ENCODE peak calls at places on chromosomes 6 and 20, in five cellular contexts. Q is cardiac muscle cell; R is HCT116; S is CD8-positive, alpha-beta T cell; C is ascending aorta. W is an unnamed sample.

GRCh38 chr6:170047813-170048212 is 243.1 kb downstream of the DLL1 start:
- DNase-seq in Q (no peak), R (no peak), S (no peak), C (peak; percentile 25), W (no peak)

GRCh38 chr20:51725584-51726176 is 42.5 kb downstream of the ATP9A start:
- DNase-seq in Q (no peak), R (no peak), S (no peak), C (no peak), W (no peak)

GRCh38 chr6:52946301-52946700 is 36.8 kb upstream of the GSTA3 start:
- DNase-seq in Q (no peak), R (no peak), S (no peak), C (no peak), W (no peak)

GRCh38 chr6:142152731-142153130 is 5.7 kb downstream of the VTA1 start:
- DNase-seq in Q (peak; percentile 52), R (no peak), S (no peak), C (no peak), W (no peak)

GRCh38 chr6:129131282-129131681 is 248.3 kb downstream of the LAMA2 start:
- DNase-seq in Q (peak; percentile 78), R (no peak), S (no peak), C (no peak), W (no peak)

GRCh38 chr6:169386431-169387057 is 132.9 kb upstream of the THBS2 start:
- DNase-seq in Q (peak; percentile 63), R (no peak), S (no peak), C (no peak), W (no peak)

GRCh38 chr6:134539865-134540323 is 222.0 kb upstream of the SGK1 start:
- DNase-seq in Q (peak; percentile 77), R (no peak), S (no peak), C (no peak), W (peak; percentile 17)

GRCh38 chr20:62063981-62064787 is 1.5 kb downstream of the TAF4 start:
- DNase-seq in Q (no peak), R (no peak), S (no peak), C (peak; percentile 66), W (peak; percentile 52)

GRCh38 chr6:2876210-2877056 is 26.7 kb downstream of the SERPINB9 start:
- DNase-seq in Q (peak; percentile 95), R (peak; percentile 58), S (no peak), C (peak; percentile 79), W (no peak)

GRCh38 chr20:20365593-20365992 is 2.3 kb upstream of the INSM1 start:
- DNase-seq in Q (no peak), R (no peak), S (no peak), C (no peak), W (no peak)

GRCh38 chr20:60512436-60512835 is 554.2 kb downstream of the CDH26 start:
- DNase-seq in Q (peak; percentile 10), R (no peak), S (no peak), C (no peak), W (no peak)

GRCh38 chr6:104705095-104705707 is 154.5 kb downstream of the HACE1 start:
- DNase-seq in Q (peak; percentile 72), R (no peak), S (peak; percentile 18), C (no peak), W (no peak)

GRCh38 chr20:21435576-21435975 is 38.2 kb upstream of the NKX2-4 start:
- DNase-seq in Q (no peak), R (no peak), S (no peak), C (no peak), W (no peak)

GRCh38 chr20:46512943-46513844 is at the start of gene ZNF334:
- DNase-seq in Q (peak; percentile 71), R (no peak), S (no peak), C (no peak), W (peak; percentile 64)

GRCh38 chr20:35215066-35215956 is 11.2 kb upstream of the MMP24 start:
- DNase-seq in Q (peak; percentile 53), R (no peak), S (no peak), C (no peak), W (no peak)

GRCh38 chr20:10505320-10506226 is 70.5 kb downstream of the SLX4IP start:
- DNase-seq in Q (peak; percentile 63), R (no peak), S (no peak), C (no peak), W (no peak)

GRCh38 chr6:42820509-42821340 is 38.9 kb downstream of the BICRAL start:
- DNase-seq in Q (no peak), R (no peak), S (no peak), C (peak; percentile 67), W (no peak)

DNA sequence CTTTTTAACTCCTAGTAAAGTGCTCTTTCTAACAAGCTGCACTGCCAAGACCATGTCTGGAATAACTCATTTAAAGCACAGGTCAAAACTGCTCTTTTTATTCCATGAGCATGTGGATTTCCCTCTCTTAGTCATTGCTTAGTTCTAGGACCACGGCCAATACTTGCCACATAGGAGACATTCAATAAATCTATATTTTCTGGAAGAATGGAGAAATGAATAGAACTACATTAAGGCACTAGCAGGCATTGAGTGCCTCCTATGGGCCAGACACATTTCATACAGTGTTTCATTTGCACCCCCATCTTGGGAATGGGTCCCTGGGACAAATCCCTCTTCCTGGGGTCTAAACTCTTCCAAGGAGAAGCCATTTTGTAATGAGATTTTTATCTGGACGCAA is 552.8 kb upstream of the CITED2 start:
- DNase-seq in Q (peak; percentile 85), R (no peak), S (no peak), C (no peak), W (no peak)
- TF ChIP-seq CTCF in Q (peak; percentile 39), R (peak; percentile 25), S (no peak), C (no peak), W (peak; percentile 37)

GRCh38 chr20:53938739-53939138 is 131.7 kb downstream of the BCAS1 start:
- DNase-seq in Q (no peak), R (no peak), S (no peak), C (no peak), W (no peak)
- H3K4me1 ChIP-seq in Q (peaks cover 52% of the 10 kb centered on the region), R (no peaks in the 10 kb centered on the region), S (peaks cover 37% of the 10 kb centered on the region), C (peaks cover 13% of the 10 kb centered on the region), W (peaks cover 33% of the 10 kb centered on the region)

GRCh38 chr20:39050555-39050902 is 88.4 kb downstream of the DHX35 start:
- DNase-seq in Q (no peak), R (no peak), S (no peak), C (no peak), W (no peak)
- H3K4me3 ChIP-seq in Q (peak overlapping the region; percentile 55), R (peak overlapping the region; percentile 56), S (peak overlapping the region; percentile 76), C (peak overlapping the region; percentile 81), W (peak overlapping the region; percentile 68)

DNA sequence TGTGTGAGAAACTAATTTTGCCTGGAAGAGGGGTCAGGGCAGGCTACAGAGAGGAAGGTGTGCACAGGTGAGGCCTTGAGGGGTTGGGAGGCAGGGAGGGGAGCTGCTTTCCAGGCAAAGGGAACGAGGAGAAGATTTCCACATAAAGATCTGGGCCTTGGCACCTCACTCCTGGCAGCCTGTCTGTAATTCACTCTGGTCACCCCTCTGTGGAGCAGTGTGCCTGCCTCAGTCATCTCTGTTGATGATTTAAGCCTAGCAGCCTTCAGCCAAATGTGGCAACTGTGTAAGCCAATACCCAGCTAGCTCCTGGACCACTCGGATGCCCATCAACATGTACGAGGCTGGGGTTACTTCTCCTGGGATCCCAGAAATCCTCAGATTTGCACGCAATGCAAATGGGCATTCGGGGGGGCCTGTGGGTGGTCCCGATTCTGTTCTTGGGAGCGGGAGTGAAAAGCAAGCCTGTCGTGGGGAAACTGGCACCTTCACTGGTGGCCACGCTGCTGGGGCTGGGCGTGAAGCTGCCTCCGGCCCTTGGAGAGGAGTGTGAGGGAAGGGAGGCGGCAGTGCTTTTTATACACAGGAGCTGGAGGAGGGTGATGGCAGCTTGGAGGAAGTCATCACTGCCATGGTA is 360.4 kb downstream of the ZFAND3 start:
- DNase-seq in Q (no peak), R (no peak), S (no peak), C (no peak), W (no peak)
- TF ChIP-seq CTCF in Q (no peak), R (no peak), S (no peak), C (no peak), W (no peak)

DNA sequence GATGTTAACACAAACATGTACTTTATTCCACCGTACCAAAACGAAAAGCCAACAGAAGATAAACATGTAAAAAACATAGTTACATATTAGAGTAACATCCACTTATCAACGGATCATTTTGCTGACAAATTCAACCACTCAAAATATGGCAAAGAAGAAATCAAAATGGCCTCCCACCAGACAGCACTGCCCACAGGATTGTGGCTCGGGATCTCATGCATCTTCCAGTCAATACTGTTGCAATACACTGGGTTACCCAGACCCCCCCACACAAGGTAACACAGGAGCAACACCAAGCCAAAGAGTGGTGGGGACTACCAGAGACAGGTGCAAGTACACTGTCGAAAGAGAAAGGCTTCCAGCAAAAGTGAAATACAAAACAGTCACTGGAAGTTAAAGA is 57.9 kb upstream of the NHSL1 start:
- DNase-seq in Q (no peak), R (no peak), S (no peak), C (no peak), W (no peak)
- H3K4me1 ChIP-seq in Q (peaks cover 22% of the 10 kb centered on the region), R (peaks cover 8% of the 10 kb centered on the region), S (no peaks in the 10 kb centered on the region), C (no peaks in the 10 kb centered on the region), W (no peaks in the 10 kb centered on the region)